ENCODE peak calls at places on chromosomes 12 and 14, in eight cellular contexts. Q is posterior cingulate gyrus; V is A549; X is trophoblast cell; N is cardiac septum; U is left ventricle myocardium inferior; L is activated naive CD8-positive, alpha-beta T cell treated with anti-CD3 and anti-CD28 coated beads, Interleukin-2, amount 50 U/mL, for 16 hours; Y is heart right ventricle. D is an unnamed sample.

GRCh38 chr12:115387392-115387791 is 703.4 kb upstream of the TBX3 start:
- DNase-seq in Q (no peak), V (no peak), X (no peak), N (no peak), U (no peak), L (no peak), Y (no peak), D (no peak)

GRCh38 chr14:29222671-29223268 is 456.2 kb downstream of the FOXG1 start:
- DNase-seq in Q (peak; percentile 70), V (no peak), X (peak; percentile 3), N (no peak), U (no peak), L (no peak), Y (no peak), D (no peak)

GRCh38 chr12:41521872-41522379 is 333.8 kb downstream of the PDZRN4 start:
- DNase-seq in Q (no peak), V (no peak), X (no peak), N (no peak), U (no peak), L (no peak), Y (no peak), D (peak; percentile 88)

GRCh38 chr12:105823810-105824209 is 314.9 kb downstream of the NUAK1 start:
- DNase-seq in Q (peak; percentile 57), V (no peak), X (no peak), N (no peak), U (no peak), L (no peak), Y (no peak), D (no peak)

GRCh38 chr14:49934638-49935037 is 41.8 kb downstream of the ARF6 start:
- DNase-seq in Q (no peak), V (no peak), X (no peak), N (no peak), U (no peak), L (no peak), Y (no peak), D (peak; percentile 92)

GRCh38 chr12:117641885-117642284 is 280.5 kb upstream of the NOS1 start:
- DNase-seq in Q (no peak), V (no peak), X (no peak), N (no peak), U (no peak), L (no peak), Y (no peak), D (no peak)

GRCh38 chr12:106070611-106071010 is 68.1 kb downstream of the NUAK1 start:
- DNase-seq in Q (no peak), V (no peak), X (no peak), N (no peak), U (no peak), L (no peak), Y (no peak), D (no peak)

GRCh38 chr12:34400986-34401658 is 378.8 kb downstream of the ALG10 start:
- DNase-seq in Q (peak; percentile 64), V (no peak), X (no peak), N (peak; percentile 70), U (peak; percentile 4), L (no peak), Y (no peak), D (no peak)

GRCh38 chr14:74952195-74952665 is 3.2 kb downstream of the PGF start:
- DNase-seq in Q (no peak), V (no peak), X (no peak), N (no peak), U (no peak), L (no peak), Y (no peak), D (no peak)

GRCh38 chr12:94690199-94690695 is 39.9 kb upstream of the TMCC3 start:
- DNase-seq in Q (no peak), V (no peak), X (peak; percentile 38), N (no peak), U (no peak), L (no peak), Y (no peak), D (no peak)

GRCh38 chr14:60684203-60684602 is 34.9 kb upstream of the SIX1 start:
- DNase-seq in Q (no peak), V (no peak), X (no peak), N (no peak), U (no peak), L (no peak), Y (no peak), D (no peak)

GRCh38 chr12:28489256-28489655 is 299.0 kb downstream of the CCDC91 start:
- DNase-seq in Q (no peak), V (no peak), X (no peak), N (no peak), U (no peak), L (no peak), Y (no peak), D (no peak)

GRCh38 chr12:116610971-116611541 is 51.9 kb downstream of the MAP1LC3B2 start:
- DNase-seq in Q (no peak), V (no peak), X (no peak), N (no peak), U (peak; percentile 25), L (no peak), Y (no peak), D (no peak)

GRCh38 chr12:106080111-106080732 is 58.5 kb downstream of the NUAK1 start:
- DNase-seq in Q (peak; percentile 67), V (no peak), X (no peak), N (no peak), U (no peak), L (no peak), Y (no peak), D (peak; percentile 24)

GRCh38 chr12:72346331-72346944 is 74.3 kb downstream of the TRHDE start:
- DNase-seq in Q (peak; percentile 87), V (peak; percentile 1), X (peak; percentile 12), N (no peak), U (no peak), L (no peak), Y (peak; percentile 20), D (no peak)

GRCh38 chr12:113305281-113305856 is 29.5 kb downstream of the SLC8B1 start:
- DNase-seq in Q (peak; percentile 89), V (no peak), X (no peak), N (no peak), U (no peak), L (no peak), Y (no peak), D (no peak)

GRCh38 chr14:59585891-59586554 is 9.4 kb upstream of the CCDC175 start:
- DNase-seq in Q (no peak), V (no peak), X (no peak), N (no peak), U (no peak), L (no peak), Y (no peak), D (peak; percentile 93)

GRCh38 chr12:55963760-55964159 is 2.1 kb downstream of the PMEL start:
- DNase-seq in Q (no peak), V (no peak), X (no peak), N (no peak), U (no peak), L (no peak), Y (no peak), D (no peak)

GRCh38 chr14:80206351-80206750 is 5.0 kb downstream of the DIO2 start:
- DNase-seq in Q (no peak), V (no peak), X (no peak), N (no peak), U (no peak), L (no peak), Y (no peak), D (no peak)

GRCh38 chr12:15783288-15783687 is 5.9 kb downstream of the EPS8 start:
- DNase-seq in Q (no peak), V (no peak), X (no peak), N (no peak), U (no peak), L (no peak), Y (no peak), D (no peak)

GRCh38 chr14:88326352-88327103 is 3.5 kb upstream of the KCNK10 start:
- DNase-seq in Q (peak; percentile 90), V (no peak), X (no peak), N (no peak), U (no peak), L (no peak), Y (no peak), D (no peak)

GRCh38 chr14:94047581-94047980 is 21.4 kb downstream of the OTUB2 start:
- DNase-seq in Q (no peak), V (no peak), X (no peak), N (peak; percentile 41), U (no peak), L (no peak), Y (no peak), D (no peak)

GRCh38 chr12:18361431-18361830 is 100.1 kb downstream of the PIK3C2G start:
- DNase-seq in Q (no peak), V (no peak), X (no peak), N (no peak), U (no peak), L (no peak), Y (no peak), D (no peak)

GRCh38 chr12:109139360-109139759 is 23.0 kb downstream of the ACACB start:
- DNase-seq in Q (no peak), V (no peak), X (no peak), N (no peak), U (no peak), L (no peak), Y (no peak), D (no peak)

GRCh38 chr12:1306096-1306495 is 288.3 kb downstream of the FBXL14 start:
- DNase-seq in Q (no peak), V (no peak), X (no peak), N (no peak), U (no peak), L (no peak), Y (no peak), D (no peak)

GRCh38 chr14:34741840-34742239 is 27.4 kb upstream of the CFL2 start:
- DNase-seq in Q (no peak), V (no peak), X (no peak), N (no peak), U (no peak), L (no peak), Y (no peak), D (no peak)

GRCh38 chr12:89339531-89339930 is 12.8 kb downstream of the DUSP6 start:
- DNase-seq in Q (peak; percentile 19), V (no peak), X (no peak), N (no peak), U (no peak), L (no peak), Y (no peak), D (no peak)

GRCh38 chr12:52175411-52176350 is 16.1 kb downstream of the KRT80 start:
- DNase-seq in Q (no peak), V (no peak), X (peak; percentile 26), N (no peak), U (no peak), L (no peak), Y (no peak), D (no peak)

GRCh38 chr12:67394600-67394999 is 125.4 kb downstream of the CAND1 start:
- DNase-seq in Q (no peak), V (no peak), X (peak; percentile 54), N (peak; percentile 82), U (peak; percentile 45), L (no peak), Y (peak; percentile 63), D (no peak)